ENCODE peak calls at places on chromosomes 5 and 9, in ten cellular contexts. M, X, T, J, N, H, E, I, A and G are unnamed samples.

GRCh38 chr5:41869150-41869738 is 981 bp downstream of the OXCT1 start:
- DNase-seq in M (peak), X (peak), T (peak), J (no peak), N (peak), H (no peak), E (peak), I (peak), A (peak), G (peak)

GRCh38 chr9:93258818-93259489 is 75.0 kb downstream of the WNK2 start:
- DNase-seq in M (no peak), X (peak), T (no peak), J (no peak), N (peak), H (no peak), E (peak), I (no peak), A (peak), G (no peak)

GRCh38 chr9:135076143-135076875 is 11.2 kb upstream of the OLFM1 start:
- DNase-seq in M (no peak), X (no peak), T (no peak), J (no peak), N (no peak), H (no peak), E (no peak), I (no peak), A (no peak), G (no peak)

GRCh38 chr9:113602126-113603119 is 138.9 kb downstream of the RGS3 start:
- DNase-seq in M (peak), X (peak), T (peak), J (peak), N (peak), H (peak), E (peak), I (peak), A (peak), G (peak)

GRCh38 chr9:113154471-113154870 is 3.7 kb downstream of the SLC31A2 start:
- DNase-seq in M (peak), X (no peak), T (no peak), J (peak), N (no peak), H (peak), E (no peak), I (no peak), A (no peak), G (peak)

GRCh38 chr9:78026947-78027346 is 4.7 kb downstream of the GNAQ start:
- DNase-seq in M (peak), X (no peak), T (no peak), J (no peak), N (no peak), H (no peak), E (no peak), I (no peak), A (no peak), G (peak)

GRCh38 chr5:64147849-64148441 is 17.7 kb upstream of the RNF180 start:
- DNase-seq in M (peak), X (peak), T (peak), J (no peak), N (peak), H (no peak), E (peak), I (peak), A (peak), G (peak)

GRCh38 chr5:54313311-54314270 is 3.2 kb upstream of the ARL15 start:
- DNase-seq in M (no peak), X (no peak), T (peak), J (no peak), N (no peak), H (no peak), E (no peak), I (no peak), A (no peak), G (no peak)